ENCODE peak calls at places on chromosome 4, in four cellular contexts. N is HFF-Myc, V is foreskin fibroblast, B is GM06990. P is an unnamed sample.

GRCh38 chr4:126081336-126081735 is 766.6 kb downstream of the FAT4 start:
- DNase-seq in N (peak), V (peak), B (no peak), P (no peak)

GRCh38 chr4:182257503-182257902 is 14.3 kb downstream of the TENM3 start:
- DNase-seq in V (no peak), B (no peak), N (no peak), P (no peak)

GRCh38 chr4:22962186-22962786 is 269.5 kb downstream of the GBA3 start:
- DNase-seq in N (no peak), V (peak), B (no peak), P (no peak)

GRCh38 chr4:125266901-125267601 is 47.7 kb upstream of the FAT4 start:
- DNase-seq in N (no peak), B (no peak), V (peak), P (no peak)

GRCh38 chr4:158782539-158783360 is 13.9 kb downstream of the FNIP2 start:
- DNase-seq in V (no peak), B (no peak), N (no peak), P (no peak)

GRCh38 chr4:81470456-81471327 is 1.0 kb downstream of the RASGEF1B start:
- DNase-seq in N (no peak), B (peak), V (no peak), P (no peak)

GRCh38 chr4:119271361-119272085 is 50.4 kb downstream of the FABP2 start:
- DNase-seq in B (no peak), V (no peak), N (no peak), P (no peak)

GRCh38 chr4:98659106-98659592 is 738 bp upstream of the TSPAN5 start:
- DNase-seq in N (no peak), B (no peak), V (no peak), P (no peak)

GRCh38 chr4:20418865-20419451 is 167.3 kb downstream of the SLIT2 start:
- DNase-seq in N (peak), V (peak), B (peak), P (peak)

GRCh38 chr4:175346381-175346780 is 428.2 kb downstream of the ADAM29 start:
- DNase-seq in V (peak), N (no peak), B (no peak), P (no peak)

GRCh38 chr4:20251796-20252655 is at the start of gene SLIT2:
- DNase-seq in V (peak), N (no peak), B (peak), P (no peak)

GRCh38 chr4:150896513-150896912 is 118.6 kb downstream of the LRBA start:
- DNase-seq in V (no peak), N (no peak), B (no peak), P (no peak)

GRCh38 chr4:114249561-114250356 is 270.3 kb upstream of the ARSJ start:
- DNase-seq in B (no peak), N (no peak), V (no peak), P (no peak)

GRCh38 chr4:6619116-6619465 is 21.4 kb upstream of the MRFAP1 start:
- DNase-seq in N (no peak), B (no peak), V (no peak), P (no peak)

GRCh38 chr4:145034727-145035211 is 63.2 kb downstream of the ANAPC10 start:
- DNase-seq in V (peak), B (no peak), N (no peak), P (no peak)

GRCh38 chr4:53273726-53274125 is 92.1 kb downstream of the SCFD2 start:
- DNase-seq in N (no peak), V (peak), B (no peak), P (no peak)

GRCh38 chr4:13367244-13367643 is 116.9 kb downstream of the RAB28 start:
- DNase-seq in V (no peak), B (no peak), N (no peak), P (no peak)

GRCh38 chr4:7657545-7658296 is 223.0 kb upstream of the PSAPL1 start:
- DNase-seq in B (no peak), N (no peak), V (no peak), P (no peak)

GRCh38 chr4:7660176-7660540 is 225.4 kb upstream of the PSAPL1 start:
- DNase-seq in N (no peak), V (no peak), B (no peak), P (no peak)

GRCh38 chr4:7660640-7661039 is 225.9 kb upstream of the PSAPL1 start:
- DNase-seq in N (no peak), B (no peak), V (no peak), P (no peak)

GRCh38 chr4:7659429-7660175 is 224.9 kb upstream of the PSAPL1 start:
- DNase-seq in N (no peak), V (no peak), B (no peak), P (no peak)

GRCh38 chr4:7658297-7659204 is 223.8 kb upstream of the PSAPL1 start:
- DNase-seq in V (peak), N (no peak), B (no peak), P (no peak)
- H3K4me3 ChIP-seq in V (no peak), N (no peak), B (no peak), P (no peak)

GRCh38 chr4:137638934-137639333 is 106.6 kb upstream of the PCDH18 start:
- DNase-seq in N (no peak), B (no peak), V (no peak), P (no peak)
- H3K4me3 ChIP-seq in N (no peak), B (no peak), V (no peak), P (no peak)

GRCh38 chr4:40202474-40202873 is 5.6 kb downstream of the RHOH start:
- DNase-seq in B (no peak), N (no peak), V (no peak), P (no peak)
- H3K4me3 ChIP-seq in B (peak), N (no peak), V (no peak), P (peak)

DNA sequence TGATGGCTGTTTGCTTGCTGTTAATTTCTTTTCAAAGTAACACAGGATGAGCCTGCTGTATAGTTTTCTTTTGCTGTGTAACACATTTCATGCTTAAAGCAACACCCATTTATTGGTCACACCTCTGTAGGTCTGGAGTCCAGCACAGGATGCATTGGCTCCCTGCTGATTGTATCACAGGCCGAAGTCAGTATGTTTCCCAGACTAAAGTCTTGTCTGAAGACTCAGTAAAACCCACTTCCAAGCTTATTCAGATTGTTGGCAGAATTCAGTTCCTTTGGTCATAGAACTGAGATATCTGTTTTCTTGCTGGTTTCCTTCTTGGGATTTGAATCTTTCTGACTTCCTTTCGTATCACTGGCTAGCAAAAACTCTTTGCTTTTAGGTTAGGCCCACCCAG is 54.3 kb downstream of the LRP2BP start:
- DNase-seq in N (no peak), B (no peak), V (no peak), P (no peak)
- H3K4me3 ChIP-seq in N (no peak), B (no peak), V (no peak), P (no peak)

GRCh38 chr4:101118641-101119040 is 228.7 kb downstream of the PPP3CA start:
- DNase-seq in B (no peak), N (no peak), V (no peak), P (no peak)

GRCh38 chr4:101115841-101116240 is 231.5 kb downstream of the PPP3CA start:
- DNase-seq in V (no peak), B (no peak), N (no peak), P (no peak)

GRCh38 chr4:101123231-101123630 is 224.1 kb downstream of the PPP3CA start:
- DNase-seq in B (no peak), V (no peak), N (no peak), P (no peak)

GRCh38 chr4:101122019-101122418 is 225.3 kb downstream of the PPP3CA start:
- DNase-seq in V (no peak), N (no peak), B (no peak), P (no peak)

GRCh38 chr4:101119141-101119540 is 228.2 kb downstream of the PPP3CA start:
- DNase-seq in B (no peak), N (no peak), V (no peak), P (no peak)
- H3K4me3 ChIP-seq in B (no peak), N (no peak), V (no peak), P (no peak)

DNA sequence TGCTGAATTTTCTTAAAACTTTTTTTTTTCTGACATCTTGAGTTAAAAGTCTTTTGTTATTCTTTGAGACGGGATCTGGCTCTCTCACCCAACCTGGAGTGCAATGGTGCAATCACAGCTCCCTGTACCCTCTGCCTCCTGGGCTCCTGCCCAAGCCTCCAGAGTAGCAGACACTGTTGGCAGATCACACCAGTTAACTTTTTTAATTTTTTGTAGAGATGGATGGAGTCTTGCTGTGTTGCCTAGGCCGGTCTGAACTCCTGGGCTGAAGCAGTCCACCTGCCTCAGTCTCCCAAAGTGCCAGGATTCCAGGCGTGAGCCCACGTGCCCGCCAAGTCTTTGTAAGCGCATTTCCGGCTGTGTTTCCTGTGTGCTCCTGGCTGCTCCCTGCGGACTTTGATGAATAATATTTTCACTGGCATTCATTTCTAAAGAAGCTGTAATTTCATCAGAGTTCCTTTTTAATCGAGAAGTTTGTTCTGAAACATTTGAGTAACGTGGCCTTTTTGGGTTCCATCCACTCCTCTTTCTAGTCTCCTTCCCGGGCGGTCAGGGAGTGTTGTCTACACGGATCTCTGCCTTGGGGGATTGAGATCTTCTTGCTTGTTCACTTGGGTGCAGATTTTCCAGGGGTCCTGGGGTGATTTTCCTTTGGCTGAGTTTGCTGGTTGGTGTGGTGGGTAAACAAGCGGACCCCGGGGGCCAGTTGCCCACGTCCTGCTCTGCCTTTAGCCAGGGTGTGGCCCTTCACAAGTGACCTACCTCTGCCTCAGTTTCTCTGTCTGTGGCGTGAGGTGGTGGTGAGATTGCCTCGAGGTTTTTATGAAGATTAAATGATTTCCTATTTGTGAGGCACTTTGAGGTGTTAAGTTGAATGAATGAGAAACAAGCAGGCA is 44.4 kb downstream of the PCGF3 start:
- DNase-seq in V (no peak), N (no peak), B (no peak), P (no peak)
- H3K4me3 ChIP-seq in V (no peak), N (no peak), B (no peak), P (no peak)

DNA sequence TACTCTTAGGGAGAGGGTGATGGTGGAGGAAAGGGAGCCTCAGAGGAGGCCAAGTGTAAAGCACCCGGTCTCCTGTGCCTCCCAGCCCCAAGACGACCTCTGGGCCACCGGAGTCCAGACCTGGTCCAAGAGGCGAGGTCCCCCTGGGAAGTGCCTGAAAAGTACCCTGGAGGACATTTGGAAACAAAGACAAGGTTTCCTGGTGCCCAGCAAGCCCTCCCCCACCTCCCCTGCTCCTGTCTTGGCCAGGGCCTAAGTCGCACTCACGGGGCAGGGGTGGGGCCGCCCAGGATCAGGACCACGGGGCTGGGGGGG is 532 bp upstream of the SH3BP2 start:
- DNase-seq in N (no peak), B (no peak), V (no peak), P (no peak)
- H3K4me3 ChIP-seq in N (no peak), B (no peak), V (no peak), P (no peak)